ENCODE peak calls at places on chromosomes 6 and 20, in seven cellular contexts. One of them, this sample, is unnamed.
A peak's percentile ranks its signal among the peaks of the same experiment; 100 is the strongest.

GRCh38 chr6:73610444-73611275 is 43.1 kb downstream of the SLC17A5 start:
- DNase-seq in K562: no peak
- DNase-seq in cardiac muscle cell: peak; percentile 68
- DNase-seq in neural progenitor cell: peak; percentile 16
- DNase-seq in cardiac fibroblast: peak; percentile 76
- DNase-seq in CD8-positive, alpha-beta T cell: no peak
- DNase-seq in HFF-Myc: no peak
- DNase-seq in this sample: no peak

GRCh38 chr6:55108469-55109130 is 65.7 kb upstream of the HCRTR2 start:
- DNase-seq in K562: no peak
- DNase-seq in cardiac muscle cell: no peak
- DNase-seq in neural progenitor cell: peak; percentile 4
- DNase-seq in cardiac fibroblast: no peak
- DNase-seq in CD8-positive, alpha-beta T cell: no peak
- DNase-seq in HFF-Myc: no peak
- DNase-seq in this sample: no peak

GRCh38 chr6:161444464-161444863 is 170.6 kb upstream of the AGPAT4 start:
- DNase-seq in K562: peak; percentile 28
- DNase-seq in cardiac muscle cell: peak; percentile 29
- DNase-seq in neural progenitor cell: peak; percentile 55
- DNase-seq in cardiac fibroblast: no peak
- DNase-seq in CD8-positive, alpha-beta T cell: no peak
- DNase-seq in HFF-Myc: no peak
- DNase-seq in this sample: peak; percentile 30

GRCh38 chr6:122161136-122161535 is 238.3 kb upstream of the HSF2 start:
- DNase-seq in K562: no peak
- DNase-seq in cardiac muscle cell: no peak
- DNase-seq in neural progenitor cell: no peak
- DNase-seq in cardiac fibroblast: no peak
- DNase-seq in CD8-positive, alpha-beta T cell: no peak
- DNase-seq in HFF-Myc: no peak
- DNase-seq in this sample: no peak

GRCh38 chr6:37451411-37452273 is 18.6 kb downstream of the CMTR1 start:
- DNase-seq in K562: no peak
- DNase-seq in cardiac muscle cell: peak; percentile 32
- DNase-seq in neural progenitor cell: no peak
- DNase-seq in cardiac fibroblast: peak; percentile 31
- DNase-seq in CD8-positive, alpha-beta T cell: no peak
- DNase-seq in HFF-Myc: no peak
- DNase-seq in this sample: no peak

GRCh38 chr20:52231230-52231746 is 39.7 kb upstream of the ZFP64 start:
- DNase-seq in K562: no peak
- DNase-seq in cardiac muscle cell: no peak
- DNase-seq in neural progenitor cell: no peak
- DNase-seq in cardiac fibroblast: no peak
- DNase-seq in CD8-positive, alpha-beta T cell: no peak
- DNase-seq in HFF-Myc: no peak
- DNase-seq in this sample: no peak

GRCh38 chr20:48603116-48603818 is 224.5 kb downstream of the PREX1 start:
- DNase-seq in K562: no peak
- DNase-seq in cardiac muscle cell: peak; percentile 10
- DNase-seq in neural progenitor cell: peak; percentile 80
- DNase-seq in cardiac fibroblast: no peak
- DNase-seq in CD8-positive, alpha-beta T cell: no peak
- DNase-seq in HFF-Myc: no peak
- DNase-seq in this sample: no peak

GRCh38 chr20:35055445-35056276 is 36.9 kb downstream of the TRPC4AP start:
- DNase-seq in K562: no peak
- DNase-seq in cardiac muscle cell: peak; percentile 87
- DNase-seq in neural progenitor cell: no peak
- DNase-seq in cardiac fibroblast: peak; percentile 47
- DNase-seq in CD8-positive, alpha-beta T cell: no peak
- DNase-seq in HFF-Myc: no peak
- DNase-seq in this sample: no peak

GRCh38 chr20:23023621-23024187 is 11.4 kb upstream of the SSTR4 start:
- DNase-seq in K562: no peak
- DNase-seq in cardiac muscle cell: no peak
- DNase-seq in neural progenitor cell: no peak
- DNase-seq in cardiac fibroblast: no peak
- DNase-seq in CD8-positive, alpha-beta T cell: no peak
- DNase-seq in HFF-Myc: no peak
- DNase-seq in this sample: no peak

GRCh38 chr20:57749131-57749690 is 39.4 kb upstream of the PMEPA1 start:
- DNase-seq in K562: no peak
- DNase-seq in cardiac muscle cell: no peak
- DNase-seq in neural progenitor cell: no peak
- DNase-seq in cardiac fibroblast: no peak
- DNase-seq in CD8-positive, alpha-beta T cell: no peak
- DNase-seq in HFF-Myc: no peak
- DNase-seq in this sample: no peak

GRCh38 chr20:57748601-57749130 is 38.9 kb upstream of the PMEPA1 start:
- DNase-seq in K562: no peak
- DNase-seq in cardiac muscle cell: peak; percentile 61
- DNase-seq in neural progenitor cell: peak; percentile 32
- DNase-seq in cardiac fibroblast: peak; percentile 62
- DNase-seq in CD8-positive, alpha-beta T cell: peak; percentile 32
- DNase-seq in HFF-Myc: peak; percentile 30
- DNase-seq in this sample: peak; percentile 77

GRCh38 chr20:57751411-57751810 is 41.6 kb upstream of the PMEPA1 start:
- DNase-seq in K562: no peak
- DNase-seq in cardiac muscle cell: no peak
- DNase-seq in neural progenitor cell: no peak
- DNase-seq in cardiac fibroblast: no peak
- DNase-seq in CD8-positive, alpha-beta T cell: no peak
- DNase-seq in HFF-Myc: no peak
- DNase-seq in this sample: no peak

GRCh38 chr20:57747889-57748456 is 38.2 kb upstream of the PMEPA1 start:
- DNase-seq in K562: no peak
- DNase-seq in cardiac muscle cell: no peak
- DNase-seq in neural progenitor cell: peak; percentile 29
- DNase-seq in cardiac fibroblast: no peak
- DNase-seq in CD8-positive, alpha-beta T cell: no peak
- DNase-seq in HFF-Myc: no peak
- DNase-seq in this sample: no peak

DNA sequence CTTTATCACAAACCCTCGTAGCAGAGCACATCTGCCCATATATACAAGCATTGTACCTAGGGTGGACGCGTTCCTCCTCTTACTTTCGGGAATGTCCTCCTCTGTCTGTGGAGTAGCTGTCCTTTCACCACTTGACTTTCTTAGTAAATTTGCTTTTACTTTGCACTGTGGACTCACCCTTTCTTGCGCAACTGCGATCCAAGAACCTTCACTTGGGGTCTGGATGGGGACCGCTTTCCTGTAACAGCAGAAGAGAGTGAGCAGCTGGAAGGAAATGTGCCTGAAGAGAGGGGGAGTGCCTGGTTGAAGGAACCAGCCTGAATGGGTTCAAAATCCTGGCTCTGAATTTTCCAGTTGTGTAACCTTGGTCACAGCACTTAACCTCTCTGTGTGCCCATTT is 40.0 kb upstream of the PMEPA1 start:
- DNase-seq in K562: no peak
- DNase-seq in cardiac muscle cell: no peak
- DNase-seq in neural progenitor cell: no peak
- DNase-seq in cardiac fibroblast: no peak
- DNase-seq in CD8-positive, alpha-beta T cell: no peak
- DNase-seq in HFF-Myc: no peak
- DNase-seq in this sample: no peak
- TF ChIP-seq CTCF in K562: no peak
- TF ChIP-seq CTCF in cardiac muscle cell: no peak
- TF ChIP-seq CTCF in neural progenitor cell: no peak
- TF ChIP-seq CTCF in cardiac fibroblast: no peak
- TF ChIP-seq CTCF in CD8-positive, alpha-beta T cell: no peak
- TF ChIP-seq CTCF in HFF-Myc: no peak
- TF ChIP-seq CTCF in this sample: no peak

GRCh38 chr6:125923371-125923877 is 33.1 kb upstream of the HINT3 start:
- DNase-seq in K562: no peak
- DNase-seq in cardiac muscle cell: peak; percentile 85
- DNase-seq in neural progenitor cell: no peak
- DNase-seq in cardiac fibroblast: peak; percentile 86
- DNase-seq in CD8-positive, alpha-beta T cell: no peak
- DNase-seq in HFF-Myc: no peak
- DNase-seq in this sample: no peak

GRCh38 chr6:125924169-125924568 is 32.4 kb upstream of the HINT3 start:
- DNase-seq in K562: peak; percentile 22
- DNase-seq in cardiac muscle cell: no peak
- DNase-seq in neural progenitor cell: no peak
- DNase-seq in cardiac fibroblast: no peak
- DNase-seq in CD8-positive, alpha-beta T cell: no peak
- DNase-seq in HFF-Myc: no peak
- DNase-seq in this sample: no peak

GRCh38 chr6:125926711-125927110 is 29.9 kb upstream of the HINT3 start:
- DNase-seq in K562: no peak
- DNase-seq in cardiac muscle cell: no peak
- DNase-seq in neural progenitor cell: no peak
- DNase-seq in cardiac fibroblast: no peak
- DNase-seq in CD8-positive, alpha-beta T cell: no peak
- DNase-seq in HFF-Myc: no peak
- DNase-seq in this sample: no peak

GRCh38 chr6:125922322-125922860 is 34.2 kb upstream of the HINT3 start:
- DNase-seq in K562: no peak
- DNase-seq in cardiac muscle cell: no peak
- DNase-seq in neural progenitor cell: no peak
- DNase-seq in cardiac fibroblast: no peak
- DNase-seq in CD8-positive, alpha-beta T cell: no peak
- DNase-seq in HFF-Myc: no peak
- DNase-seq in this sample: no peak

DNA sequence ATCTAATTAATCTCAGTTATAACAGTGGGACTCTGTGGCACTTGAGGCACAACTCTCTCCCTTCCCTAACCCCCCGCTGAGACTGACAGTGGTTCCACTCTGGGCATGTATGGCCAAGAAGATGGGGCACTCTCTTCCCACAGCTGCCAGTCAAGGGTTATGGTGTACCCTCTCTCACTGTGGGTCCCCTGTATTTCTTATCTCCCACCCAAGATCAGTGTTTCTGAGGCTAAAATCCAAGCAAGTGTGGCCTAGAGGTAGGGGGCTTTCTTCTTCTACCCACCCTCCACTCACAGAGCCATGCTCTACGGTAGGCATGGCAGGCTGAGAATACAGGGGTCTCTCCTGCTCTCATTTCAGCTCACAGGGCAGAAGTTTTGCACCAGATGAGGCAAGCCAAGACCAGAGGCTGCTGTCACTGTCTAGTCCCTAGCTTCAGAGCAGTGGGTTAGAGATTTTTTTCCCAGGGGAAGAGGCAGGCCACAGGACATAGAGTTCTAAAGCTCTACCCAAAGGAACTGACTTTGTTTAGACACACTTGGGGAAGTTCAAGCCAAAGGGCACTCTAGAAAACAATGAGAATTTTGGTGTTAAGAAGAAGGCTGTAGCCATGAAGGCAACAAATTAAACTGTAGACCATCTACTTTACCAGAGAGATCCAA is 31.7 kb upstream of the HINT3 start:
- DNase-seq in K562: no peak
- DNase-seq in cardiac muscle cell: no peak
- DNase-seq in neural progenitor cell: no peak
- DNase-seq in cardiac fibroblast: no peak
- DNase-seq in CD8-positive, alpha-beta T cell: no peak
- DNase-seq in HFF-Myc: no peak
- DNase-seq in this sample: no peak
- H3K4me3 ChIP-seq in K562: no peak overlapping the region
- H3K4me3 ChIP-seq in cardiac muscle cell: no peak overlapping the region
- H3K4me3 ChIP-seq in neural progenitor cell: no peak overlapping the region
- H3K4me3 ChIP-seq in cardiac fibroblast: no peak overlapping the region
- H3K4me3 ChIP-seq in CD8-positive, alpha-beta T cell: no peak overlapping the region
- H3K4me3 ChIP-seq in HFF-Myc: no peak overlapping the region
- H3K4me3 ChIP-seq in this sample: no peak overlapping the region

GRCh38 chr6:169539176-169539897 is 162.5 kb downstream of the WDR27 start:
- DNase-seq in K562: no peak
- DNase-seq in cardiac muscle cell: peak; percentile 61
- DNase-seq in neural progenitor cell: no peak
- DNase-seq in cardiac fibroblast: peak; percentile 60
- DNase-seq in CD8-positive, alpha-beta T cell: no peak
- DNase-seq in HFF-Myc: no peak
- DNase-seq in this sample: no peak
- TF ChIP-seq CTCF in K562: no peak
- TF ChIP-seq CTCF in cardiac muscle cell: no peak
- TF ChIP-seq CTCF in neural progenitor cell: no peak
- TF ChIP-seq CTCF in cardiac fibroblast: no peak
- TF ChIP-seq CTCF in CD8-positive, alpha-beta T cell: no peak
- TF ChIP-seq CTCF in HFF-Myc: no peak
- TF ChIP-seq CTCF in this sample: no peak

GRCh38 chr6:33206864-33207568 is 1.3 kb upstream of the RING1 start:
- DNase-seq in K562: no peak
- DNase-seq in cardiac muscle cell: no peak
- DNase-seq in neural progenitor cell: peak; percentile 92
- DNase-seq in cardiac fibroblast: no peak
- DNase-seq in CD8-positive, alpha-beta T cell: no peak
- DNase-seq in HFF-Myc: no peak
- DNase-seq in this sample: no peak

GRCh38 chr6:33206027-33206863 is 1.8 kb downstream of the HSD17B8 start:
- DNase-seq in K562: no peak
- DNase-seq in cardiac muscle cell: no peak
- DNase-seq in neural progenitor cell: no peak
- DNase-seq in cardiac fibroblast: no peak
- DNase-seq in CD8-positive, alpha-beta T cell: no peak
- DNase-seq in HFF-Myc: no peak
- DNase-seq in this sample: no peak

GRCh38 chr6:33204165-33204414 is 365 bp upstream of the HSD17B8 start:
- DNase-seq in K562: no peak
- DNase-seq in cardiac muscle cell: no peak
- DNase-seq in neural progenitor cell: no peak
- DNase-seq in cardiac fibroblast: no peak
- DNase-seq in CD8-positive, alpha-beta T cell: no peak
- DNase-seq in HFF-Myc: no peak
- DNase-seq in this sample: no peak

GRCh38 chr6:33204415-33205171 is at the start of gene HSD17B8:
- DNase-seq in K562: peak; percentile 91
- DNase-seq in cardiac muscle cell: peak; percentile 94
- DNase-seq in neural progenitor cell: peak; percentile 98
- DNase-seq in cardiac fibroblast: peak; percentile 92
- DNase-seq in CD8-positive, alpha-beta T cell: peak; percentile 94
- DNase-seq in HFF-Myc: peak; percentile 65
- DNase-seq in this sample: peak; percentile 97

DNA sequence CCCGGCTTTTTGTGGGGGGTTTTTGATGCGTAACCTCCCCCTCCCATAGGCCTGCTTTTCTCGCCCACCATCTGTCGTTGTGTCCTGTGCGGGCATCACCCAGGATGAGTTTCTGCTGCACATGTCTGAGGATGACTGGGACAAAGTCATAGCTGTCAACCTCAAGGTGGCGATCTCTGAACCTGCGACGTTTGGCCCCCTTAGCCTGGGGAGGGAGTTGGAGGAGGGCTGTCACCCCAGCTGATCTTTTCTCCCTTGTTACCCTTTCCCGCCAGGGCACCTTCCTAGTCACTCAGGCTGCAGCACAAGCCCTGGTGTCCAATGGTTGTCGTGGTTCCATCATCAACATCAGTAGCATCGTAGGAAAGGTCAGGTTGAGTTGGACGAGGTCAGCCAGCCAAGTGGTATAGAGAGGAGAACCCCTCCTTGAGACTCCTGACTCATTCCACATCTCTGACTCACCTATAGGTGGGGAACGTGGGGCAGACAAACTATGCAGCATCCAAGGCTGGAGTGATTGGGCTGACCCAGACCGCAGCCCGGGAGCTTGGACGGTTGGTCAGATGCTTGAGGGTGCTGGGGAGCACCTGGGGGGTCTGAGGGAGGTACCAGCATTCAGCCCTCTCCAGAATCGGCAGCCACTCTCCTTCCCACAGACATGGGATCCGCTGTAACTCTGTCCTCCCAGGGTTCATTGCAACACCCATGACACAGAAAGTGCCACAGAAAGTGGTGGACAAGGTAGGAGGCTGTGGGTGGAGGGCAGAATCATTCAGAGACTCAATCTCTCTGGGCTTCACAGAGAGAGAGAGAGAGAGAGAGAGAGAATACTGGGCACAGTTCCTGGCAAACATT is 944 bp downstream of the HSD17B8 start:
- DNase-seq in K562: peak; percentile 49
- DNase-seq in cardiac muscle cell: no peak
- DNase-seq in neural progenitor cell: peak; percentile 29
- DNase-seq in cardiac fibroblast: no peak
- DNase-seq in CD8-positive, alpha-beta T cell: no peak
- DNase-seq in HFF-Myc: no peak
- DNase-seq in this sample: no peak
- H3K4me3 ChIP-seq in K562: peak overlapping the region; percentile 62
- H3K4me3 ChIP-seq in cardiac muscle cell: peak overlapping the region; percentile 87
- H3K4me3 ChIP-seq in neural progenitor cell: peak overlapping the region; percentile 70
- H3K4me3 ChIP-seq in cardiac fibroblast: peak overlapping the region; percentile 79
- H3K4me3 ChIP-seq in CD8-positive, alpha-beta T cell: peak overlapping the region; percentile 85
- H3K4me3 ChIP-seq in HFF-Myc: peak overlapping the region; percentile 59
- H3K4me3 ChIP-seq in this sample: peak overlapping the region; percentile 63

This sample was measured in thyroid gland.